ENCODE peak calls at places on chromosome 21, in nine cellular contexts. One of them, this sample, is unnamed.

GRCh38 chr21:24729568-24729967 is 877.7 kb downstream of the MRPL39 start:
- DNase-seq in mesenchymal stem cell: no peak
- DNase-seq in SK-N-MC: no peak
- DNase-seq in fibroblast of lung: peak; percentile 11
- DNase-seq in heart right ventricle: no peak
- DNase-seq in SK-N-SH: no peak
- DNase-seq in CD4-positive, CD25-positive, alpha-beta regulatory T cell: no peak
- DNase-seq in epithelial cell of esophagus: no peak
- DNase-seq in AG09309: no peak
- DNase-seq in this sample: no peak

GRCh38 chr21:15031790-15032357 is 32.9 kb downstream of the NRIP1 start:
- DNase-seq in SK-N-SH: no peak
- DNase-seq in SK-N-MC: no peak
- DNase-seq in AG09309: no peak
- DNase-seq in CD4-positive, CD25-positive, alpha-beta regulatory T cell: no peak
- DNase-seq in mesenchymal stem cell: peak; percentile 64
- DNase-seq in heart right ventricle: no peak
- DNase-seq in fibroblast of lung: no peak
- DNase-seq in epithelial cell of esophagus: peak; percentile 16
- DNase-seq in this sample: no peak

GRCh38 chr21:27564684-27565280 is 597.9 kb upstream of the ADAMTS5 start:
- DNase-seq in CD4-positive, CD25-positive, alpha-beta regulatory T cell: peak; percentile 0
- DNase-seq in AG09309: no peak
- DNase-seq in SK-N-SH: peak; percentile 36
- DNase-seq in fibroblast of lung: peak; percentile 78
- DNase-seq in epithelial cell of esophagus: peak; percentile 68
- DNase-seq in mesenchymal stem cell: peak; percentile 58
- DNase-seq in heart right ventricle: peak; percentile 17
- DNase-seq in SK-N-MC: peak; percentile 6
- DNase-seq in this sample: peak; percentile 43

GRCh38 chr21:46603228-46603627 is 1.7 kb downstream of the S100B start:
- DNase-seq in fibroblast of lung: no peak
- DNase-seq in heart right ventricle: no peak
- DNase-seq in SK-N-MC: no peak
- DNase-seq in AG09309: no peak
- DNase-seq in epithelial cell of esophagus: peak; percentile 11
- DNase-seq in CD4-positive, CD25-positive, alpha-beta regulatory T cell: no peak
- DNase-seq in mesenchymal stem cell: no peak
- DNase-seq in SK-N-SH: no peak
- DNase-seq in this sample: no peak

GRCh38 chr21:14762734-14763694 is 216.9 kb upstream of the SAMSN1 start:
- DNase-seq in mesenchymal stem cell: no peak
- DNase-seq in epithelial cell of esophagus: no peak
- DNase-seq in SK-N-SH: no peak
- DNase-seq in heart right ventricle: no peak
- DNase-seq in SK-N-MC: no peak
- DNase-seq in fibroblast of lung: no peak
- DNase-seq in AG09309: no peak
- DNase-seq in CD4-positive, CD25-positive, alpha-beta regulatory T cell: peak; percentile 78
- DNase-seq in this sample: peak; percentile 74

GRCh38 chr21:23507501-23507900 is 2099.8 kb downstream of the MRPL39 start:
- DNase-seq in AG09309: no peak
- DNase-seq in heart right ventricle: no peak
- DNase-seq in epithelial cell of esophagus: no peak
- DNase-seq in SK-N-MC: no peak
- DNase-seq in CD4-positive, CD25-positive, alpha-beta regulatory T cell: no peak
- DNase-seq in SK-N-SH: no peak
- DNase-seq in mesenchymal stem cell: no peak
- DNase-seq in fibroblast of lung: no peak
- DNase-seq in this sample: no peak

GRCh38 chr21:24671901-24672300 is 935.4 kb downstream of the MRPL39 start:
- DNase-seq in mesenchymal stem cell: no peak
- DNase-seq in heart right ventricle: no peak
- DNase-seq in CD4-positive, CD25-positive, alpha-beta regulatory T cell: no peak
- DNase-seq in fibroblast of lung: no peak
- DNase-seq in SK-N-SH: no peak
- DNase-seq in epithelial cell of esophagus: no peak
- DNase-seq in AG09309: no peak
- DNase-seq in SK-N-MC: no peak
- DNase-seq in this sample: no peak

GRCh38 chr21:31879251-31879650 is 6.4 kb downstream of the HUNK start:
- DNase-seq in mesenchymal stem cell: no peak
- DNase-seq in heart right ventricle: no peak
- DNase-seq in SK-N-MC: no peak
- DNase-seq in AG09309: no peak
- DNase-seq in CD4-positive, CD25-positive, alpha-beta regulatory T cell: no peak
- DNase-seq in fibroblast of lung: no peak
- DNase-seq in SK-N-SH: no peak
- DNase-seq in epithelial cell of esophagus: no peak
- DNase-seq in this sample: no peak

GRCh38 chr21:15005391-15005790 is 59.4 kb downstream of the NRIP1 start:
- DNase-seq in mesenchymal stem cell: no peak
- DNase-seq in CD4-positive, CD25-positive, alpha-beta regulatory T cell: peak; percentile 64
- DNase-seq in SK-N-MC: no peak
- DNase-seq in heart right ventricle: no peak
- DNase-seq in SK-N-SH: no peak
- DNase-seq in epithelial cell of esophagus: no peak
- DNase-seq in AG09309: no peak
- DNase-seq in fibroblast of lung: peak; percentile 22
- DNase-seq in this sample: no peak

GRCh38 chr21:15730484-15731242 is 881 bp downstream of the USP25 start:
- DNase-seq in fibroblast of lung: peak; percentile 16
- DNase-seq in heart right ventricle: no peak
- DNase-seq in mesenchymal stem cell: peak; percentile 21
- DNase-seq in AG09309: no peak
- DNase-seq in CD4-positive, CD25-positive, alpha-beta regulatory T cell: peak; percentile 40
- DNase-seq in SK-N-SH: no peak
- DNase-seq in epithelial cell of esophagus: peak; percentile 24
- DNase-seq in SK-N-MC: no peak
- DNase-seq in this sample: no peak

GRCh38 chr21:28675265-28676041 is 317.2 kb downstream of the LTN1 start:
- DNase-seq in SK-N-MC: no peak
- DNase-seq in mesenchymal stem cell: peak; percentile 6
- DNase-seq in heart right ventricle: no peak
- DNase-seq in epithelial cell of esophagus: peak; percentile 64
- DNase-seq in fibroblast of lung: peak; percentile 79
- DNase-seq in AG09309: no peak
- DNase-seq in CD4-positive, CD25-positive, alpha-beta regulatory T cell: no peak
- DNase-seq in SK-N-SH: no peak
- DNase-seq in this sample: no peak

GRCh38 chr21:17925000-17925610 is 105.9 kb upstream of the C21orf91 start:
- DNase-seq in mesenchymal stem cell: peak; percentile 66
- DNase-seq in SK-N-MC: peak; percentile 22
- DNase-seq in epithelial cell of esophagus: peak; percentile 83
- DNase-seq in CD4-positive, CD25-positive, alpha-beta regulatory T cell: peak; percentile 69
- DNase-seq in fibroblast of lung: peak; percentile 61
- DNase-seq in heart right ventricle: no peak
- DNase-seq in AG09309: peak; percentile 5
- DNase-seq in SK-N-SH: peak; percentile 64
- DNase-seq in this sample: peak; percentile 61

GRCh38 chr21:36630485-36631206 is 68.3 kb upstream of the SIM2 start:
- DNase-seq in SK-N-MC: no peak
- DNase-seq in epithelial cell of esophagus: peak; percentile 61
- DNase-seq in AG09309: no peak
- DNase-seq in SK-N-SH: peak; percentile 67
- DNase-seq in mesenchymal stem cell: peak; percentile 37
- DNase-seq in CD4-positive, CD25-positive, alpha-beta regulatory T cell: peak; percentile 45
- DNase-seq in fibroblast of lung: peak; percentile 36
- DNase-seq in heart right ventricle: peak; percentile 39
- DNase-seq in this sample: peak; percentile 53

GRCh38 chr21:17752171-17752570 is 67.0 kb downstream of the C21orf91 start:
- DNase-seq in epithelial cell of esophagus: no peak
- DNase-seq in heart right ventricle: no peak
- DNase-seq in SK-N-SH: no peak
- DNase-seq in fibroblast of lung: no peak
- DNase-seq in mesenchymal stem cell: no peak
- DNase-seq in SK-N-MC: no peak
- DNase-seq in CD4-positive, CD25-positive, alpha-beta regulatory T cell: no peak
- DNase-seq in AG09309: no peak
- DNase-seq in this sample: no peak

GRCh38 chr21:10272216-10272615 is 249.2 kb upstream of the TPTE start:
- DNase-seq in SK-N-MC: no peak
- DNase-seq in epithelial cell of esophagus: peak; percentile 0
- DNase-seq in CD4-positive, CD25-positive, alpha-beta regulatory T cell: peak; percentile 0
- DNase-seq in fibroblast of lung: peak; percentile 12
- DNase-seq in mesenchymal stem cell: peak; percentile 52
- DNase-seq in SK-N-SH: no peak
- DNase-seq in heart right ventricle: no peak
- DNase-seq in AG09309: no peak
- DNase-seq in this sample: no peak

GRCh38 chr21:36738489-36739126 is 39.7 kb downstream of the SIM2 start:
- DNase-seq in heart right ventricle: no peak
- DNase-seq in fibroblast of lung: no peak
- DNase-seq in CD4-positive, CD25-positive, alpha-beta regulatory T cell: no peak
- DNase-seq in AG09309: no peak
- DNase-seq in epithelial cell of esophagus: no peak
- DNase-seq in SK-N-MC: no peak
- DNase-seq in mesenchymal stem cell: no peak
- DNase-seq in SK-N-SH: no peak
- DNase-seq in this sample: no peak

GRCh38 chr21:17513214-17514123 is 626 bp downstream of the CXADR start:
- DNase-seq in SK-N-SH: peak; percentile 74
- DNase-seq in CD4-positive, CD25-positive, alpha-beta regulatory T cell: peak; percentile 19
- DNase-seq in epithelial cell of esophagus: peak; percentile 33
- DNase-seq in mesenchymal stem cell: peak; percentile 41
- DNase-seq in heart right ventricle: peak; percentile 22
- DNase-seq in fibroblast of lung: peak; percentile 29
- DNase-seq in SK-N-MC: no peak
- DNase-seq in AG09309: no peak
- DNase-seq in this sample: no peak

GRCh38 chr21:36803051-36803709 is 104.3 kb downstream of the SIM2 start:
- DNase-seq in fibroblast of lung: no peak
- DNase-seq in CD4-positive, CD25-positive, alpha-beta regulatory T cell: no peak
- DNase-seq in SK-N-MC: no peak
- DNase-seq in SK-N-SH: no peak
- DNase-seq in heart right ventricle: no peak
- DNase-seq in mesenchymal stem cell: no peak
- DNase-seq in AG09309: no peak
- DNase-seq in epithelial cell of esophagus: no peak
- DNase-seq in this sample: no peak

GRCh38 chr21:25456672-25457071 is 150.6 kb downstream of the MRPL39 start:
- DNase-seq in AG09309: no peak
- DNase-seq in epithelial cell of esophagus: no peak
- DNase-seq in SK-N-MC: no peak
- DNase-seq in heart right ventricle: no peak
- DNase-seq in SK-N-SH: no peak
- DNase-seq in mesenchymal stem cell: no peak
- DNase-seq in fibroblast of lung: peak; percentile 14
- DNase-seq in CD4-positive, CD25-positive, alpha-beta regulatory T cell: peak; percentile 26
- DNase-seq in this sample: no peak

GRCh38 chr21:15241997-15242767 is 177.4 kb upstream of the NRIP1 start:
- DNase-seq in CD4-positive, CD25-positive, alpha-beta regulatory T cell: no peak
- DNase-seq in SK-N-SH: no peak
- DNase-seq in heart right ventricle: no peak
- DNase-seq in AG09309: no peak
- DNase-seq in SK-N-MC: no peak
- DNase-seq in epithelial cell of esophagus: peak; percentile 53
- DNase-seq in mesenchymal stem cell: no peak
- DNase-seq in fibroblast of lung: no peak
- DNase-seq in this sample: no peak

GRCh38 chr21:37075214-37075770 is 2.2 kb downstream of the TTC3 start:
- DNase-seq in AG09309: no peak
- DNase-seq in epithelial cell of esophagus: no peak
- DNase-seq in SK-N-MC: no peak
- DNase-seq in heart right ventricle: no peak
- DNase-seq in mesenchymal stem cell: no peak
- DNase-seq in SK-N-SH: no peak
- DNase-seq in CD4-positive, CD25-positive, alpha-beta regulatory T cell: no peak
- DNase-seq in fibroblast of lung: no peak
- DNase-seq in this sample: no peak

GRCh38 chr21:14797543-14797942 is 251.4 kb upstream of the SAMSN1 start:
- DNase-seq in fibroblast of lung: no peak
- DNase-seq in mesenchymal stem cell: no peak
- DNase-seq in epithelial cell of esophagus: no peak
- DNase-seq in SK-N-SH: no peak
- DNase-seq in SK-N-MC: no peak
- DNase-seq in heart right ventricle: no peak
- DNase-seq in AG09309: no peak
- DNase-seq in CD4-positive, CD25-positive, alpha-beta regulatory T cell: no peak
- DNase-seq in this sample: no peak

GRCh38 chr21:38376693-38377092 is 119.9 kb downstream of the KCNJ15 start:
- DNase-seq in mesenchymal stem cell: no peak
- DNase-seq in SK-N-SH: no peak
- DNase-seq in epithelial cell of esophagus: no peak
- DNase-seq in AG09309: no peak
- DNase-seq in fibroblast of lung: no peak
- DNase-seq in SK-N-MC: no peak
- DNase-seq in heart right ventricle: no peak
- DNase-seq in CD4-positive, CD25-positive, alpha-beta regulatory T cell: no peak
- DNase-seq in this sample: no peak
- H3K4me3 ChIP-seq in mesenchymal stem cell: no peak overlapping the region
- H3K4me3 ChIP-seq in SK-N-SH: no peak overlapping the region
- H3K4me3 ChIP-seq in epithelial cell of esophagus: no peak overlapping the region
- H3K4me3 ChIP-seq in AG09309: no peak overlapping the region
- H3K4me3 ChIP-seq in fibroblast of lung: no peak overlapping the region
- H3K4me3 ChIP-seq in SK-N-MC: no peak overlapping the region
- H3K4me3 ChIP-seq in heart right ventricle: peak overlapping the region; percentile 13
- H3K4me3 ChIP-seq in CD4-positive, CD25-positive, alpha-beta regulatory T cell: no peak overlapping the region
- H3K4me3 ChIP-seq in this sample: no peak overlapping the region

GRCh38 chr21:45469273-45470086 is 64.5 kb downstream of the COL18A1 start:
- DNase-seq in AG09309: no peak
- DNase-seq in mesenchymal stem cell: no peak
- DNase-seq in SK-N-MC: no peak
- DNase-seq in fibroblast of lung: peak; percentile 24
- DNase-seq in epithelial cell of esophagus: no peak
- DNase-seq in SK-N-SH: no peak
- DNase-seq in heart right ventricle: peak; percentile 18
- DNase-seq in CD4-positive, CD25-positive, alpha-beta regulatory T cell: no peak
- DNase-seq in this sample: no peak
- H3K4me3 ChIP-seq in AG09309: no peak overlapping the region
- H3K4me3 ChIP-seq in mesenchymal stem cell: no peak overlapping the region
- H3K4me3 ChIP-seq in SK-N-MC: no peak overlapping the region
- H3K4me3 ChIP-seq in fibroblast of lung: no peak overlapping the region
- H3K4me3 ChIP-seq in epithelial cell of esophagus: no peak overlapping the region
- H3K4me3 ChIP-seq in SK-N-SH: no peak overlapping the region
- H3K4me3 ChIP-seq in heart right ventricle: no peak overlapping the region
- H3K4me3 ChIP-seq in CD4-positive, CD25-positive, alpha-beta regulatory T cell: no peak overlapping the region
- H3K4me3 ChIP-seq in this sample: no peak overlapping the region

DNA sequence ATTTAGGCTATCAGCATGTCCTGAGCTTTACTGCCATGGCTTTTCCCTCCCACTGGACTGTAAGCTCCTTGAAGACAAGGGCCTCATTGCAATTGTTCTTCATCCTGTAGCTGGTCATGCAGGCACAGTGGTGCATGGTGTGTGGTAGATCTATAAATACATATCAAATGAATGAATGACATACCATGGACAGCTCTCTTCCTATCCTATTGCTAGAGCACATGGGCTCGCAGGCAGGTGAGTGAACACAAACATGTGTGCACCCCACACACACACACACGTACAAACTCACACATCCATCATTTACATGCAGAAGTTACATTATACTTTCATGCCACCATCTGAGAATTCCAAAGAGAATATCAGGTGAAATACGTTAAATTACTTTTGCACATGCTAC is 172.9 kb upstream of the RUNX1 start:
- DNase-seq in heart right ventricle: no peak
- DNase-seq in SK-N-MC: no peak
- DNase-seq in mesenchymal stem cell: no peak
- DNase-seq in CD4-positive, CD25-positive, alpha-beta regulatory T cell: peak; percentile 16
- DNase-seq in epithelial cell of esophagus: peak; percentile 32
- DNase-seq in SK-N-SH: no peak
- DNase-seq in fibroblast of lung: no peak
- DNase-seq in AG09309: no peak
- DNase-seq in this sample: peak; percentile 42
- H3K4me3 ChIP-seq in heart right ventricle: no peak overlapping the region
- H3K4me3 ChIP-seq in SK-N-MC: no peak overlapping the region
- H3K4me3 ChIP-seq in mesenchymal stem cell: no peak overlapping the region
- H3K4me3 ChIP-seq in CD4-positive, CD25-positive, alpha-beta regulatory T cell: peak overlapping the region; percentile 47
- H3K4me3 ChIP-seq in epithelial cell of esophagus: no peak overlapping the region
- H3K4me3 ChIP-seq in SK-N-SH: no peak overlapping the region
- H3K4me3 ChIP-seq in fibroblast of lung: no peak overlapping the region
- H3K4me3 ChIP-seq in AG09309: no peak overlapping the region
- H3K4me3 ChIP-seq in this sample: no peak overlapping the region

GRCh38 chr21:43921979-43922945 is 57.2 kb downstream of the AGPAT3 start:
- DNase-seq in epithelial cell of esophagus: no peak
- DNase-seq in SK-N-MC: no peak
- DNase-seq in fibroblast of lung: no peak
- DNase-seq in CD4-positive, CD25-positive, alpha-beta regulatory T cell: peak; percentile 81
- DNase-seq in SK-N-SH: no peak
- DNase-seq in AG09309: no peak
- DNase-seq in mesenchymal stem cell: peak; percentile 48
- DNase-seq in heart right ventricle: no peak
- DNase-seq in this sample: peak; percentile 99
- H3K4me3 ChIP-seq in epithelial cell of esophagus: no peak overlapping the region
- H3K4me3 ChIP-seq in SK-N-MC: no peak overlapping the region
- H3K4me3 ChIP-seq in fibroblast of lung: no peak overlapping the region
- H3K4me3 ChIP-seq in CD4-positive, CD25-positive, alpha-beta regulatory T cell: peak overlapping the region; percentile 33
- H3K4me3 ChIP-seq in SK-N-SH: no peak overlapping the region
- H3K4me3 ChIP-seq in AG09309: no peak overlapping the region
- H3K4me3 ChIP-seq in mesenchymal stem cell: no peak overlapping the region
- H3K4me3 ChIP-seq in heart right ventricle: no peak overlapping the region
- H3K4me3 ChIP-seq in this sample: no peak overlapping the region

This sample was measured in NB4.